ENCODE peak calls at places on chromosomes 6 and 20, in five cellular contexts. Q, R, J, V and M are unnamed samples.

GRCh38 chr6:43436577-43437282 is 9.4 kb downstream of the ABCC10 start:
- DNase-seq in Q (peak; percentile 70), R (peak; percentile 84), J (no peak), V (no peak), M (peak; percentile 83)

GRCh38 chr20:9179193-9179802 is 110.4 kb downstream of the PLCB4 start:
- DNase-seq in Q (peak; percentile 68), R (no peak), J (no peak), V (no peak), M (peak; percentile 19)

GRCh38 chr20:17969884-17970409 is 1.1 kb downstream of the MGME1 start:
- DNase-seq in Q (peak; percentile 65), R (no peak), J (no peak), V (peak; percentile 60), M (no peak)

GRCh38 chr6:16922282-16922681 is 161.0 kb upstream of the ATXN1 start:
- DNase-seq in Q (no peak), R (no peak), J (no peak), V (no peak), M (no peak)

GRCh38 chr6:149974825-149975224 is 11.1 kb downstream of the ULBP1 start:
- DNase-seq in Q (no peak), R (no peak), J (no peak), V (no peak), M (no peak)

GRCh38 chr6:111743859-111744692 is 129.2 kb downstream of the FYN start:
- DNase-seq in Q (peak; percentile 80), R (no peak), J (no peak), V (no peak), M (no peak)

GRCh38 chr20:20472690-20473274 is 104.9 kb downstream of the INSM1 start:
- DNase-seq in Q (no peak), R (no peak), J (no peak), V (no peak), M (no peak)

GRCh38 chr20:10848810-10849370 is 175.1 kb upstream of the JAG1 start:
- DNase-seq in Q (peak; percentile 98), R (no peak), J (peak; percentile 11), V (peak; percentile 64), M (peak; percentile 91)

GRCh38 chr6:33445020-33445676 is 9.2 kb upstream of the ZBTB9 start:
- DNase-seq in Q (no peak), R (no peak), J (no peak), V (no peak), M (no peak)

GRCh38 chr6:149273318-149273717 is 44.2 kb upstream of the TAB2 start:
- DNase-seq in Q (no peak), R (no peak), J (no peak), V (no peak), M (no peak)

GRCh38 chr20:22866757-22867425 is 168.2 kb upstream of the SSTR4 start:
- DNase-seq in Q (no peak), R (no peak), J (no peak), V (no peak), M (no peak)

GRCh38 chr6:55250400-55250799 is 76.1 kb downstream of the HCRTR2 start:
- DNase-seq in Q (no peak), R (no peak), J (no peak), V (no peak), M (no peak)

GRCh38 chr6:71375676-71376075 is 87.1 kb downstream of the OGFRL1 start:
- DNase-seq in Q (peak; percentile 61), R (no peak), J (no peak), V (no peak), M (peak; percentile 31)

GRCh38 chr20:44097521-44098255 is 89.3 kb downstream of the JPH2 start:
- DNase-seq in Q (peak; percentile 48), R (no peak), J (no peak), V (no peak), M (peak; percentile 46)

GRCh38 chr6:43770417-43771209 is 602 bp downstream of the VEGFA start:
- DNase-seq in Q (peak; percentile 61), R (peak; percentile 73), J (no peak), V (peak; percentile 67), M (no peak)

GRCh38 chr6:102907181-102907580 is 1513.7 kb downstream of the GRIK2 start:
- DNase-seq in Q (no peak), R (no peak), J (no peak), V (no peak), M (no peak)

GRCh38 chr6:137163732-137164318 is 9.6 kb downstream of the IL22RA2 start:
- DNase-seq in Q (no peak), R (no peak), J (no peak), V (no peak), M (no peak)

GRCh38 chr6:106098383-106099234 is 12.5 kb downstream of the PRDM1 start:
- DNase-seq in Q (peak; percentile 80), R (no peak), J (peak; percentile 66), V (peak; percentile 90), M (peak; percentile 88)

GRCh38 chr20:4060054-4060795 is 44.9 kb upstream of the RNF24 start:
- DNase-seq in Q (no peak), R (no peak), J (peak; percentile 40), V (peak; percentile 87), M (no peak)

GRCh38 chr6:137702791-137703424 is 164.2 kb upstream of the TNFAIP3 start:
- DNase-seq in Q (no peak), R (no peak), J (no peak), V (no peak), M (no peak)

GRCh38 chr6:134199848-134200606 is 117.9 kb downstream of the SGK1 start:
- DNase-seq in Q (no peak), R (no peak), J (no peak), V (no peak), M (no peak)

GRCh38 chr6:144886682-144887081 is 601.5 kb downstream of the UTRN start:
- DNase-seq in Q (no peak), R (no peak), J (no peak), V (no peak), M (no peak)

GRCh38 chr6:36075656-36076055 is 48.0 kb downstream of the MAPK14 start:
- DNase-seq in Q (no peak), R (no peak), J (no peak), V (no peak), M (no peak)

GRCh38 chr6:67544851-67545452 is 1090.1 kb upstream of the ADGRB3 start:
- DNase-seq in Q (no peak), R (no peak), J (no peak), V (no peak), M (no peak)

GRCh38 chr20:31497838-31498540 is 16.3 kb upstream of the HM13 start:
- DNase-seq in Q (peak; percentile 42), R (no peak), J (no peak), V (no peak), M (no peak)

GRCh38 chr6:31588871-31589650 is 3.0 kb downstream of the LST1 start:
- DNase-seq in Q (no peak), R (no peak), J (no peak), V (no peak), M (no peak)

GRCh38 chr20:45823949-45824835 is 2.9 kb downstream of the TNNC2 start:
- DNase-seq in Q (peak; percentile 31), R (peak; percentile 73), J (no peak), V (peak; percentile 63), M (no peak)

GRCh38 chr20:35232575-35232974 is 6.1 kb downstream of the MMP24 start:
- DNase-seq in Q (peak; percentile 92), R (no peak), J (no peak), V (no peak), M (no peak)

GRCh38 chr20:50813101-50813643 is 18.3 kb downstream of the BCAS4 start:
- DNase-seq in Q (no peak), R (no peak), J (no peak), V (no peak), M (no peak)

GRCh38 chr6:22896716-22897115 is 327.4 kb downstream of the HDGFL1 start:
- DNase-seq in Q (no peak), R (no peak), J (no peak), V (no peak), M (no peak)

GRCh38 chr6:48757661-48758060 is 646.7 kb upstream of the PTCHD4 start:
- DNase-seq in Q (peak; percentile 59), R (no peak), J (no peak), V (no peak), M (peak; percentile 75)

GRCh38 chr6:83125425-83125824 is 58.0 kb downstream of the DOP1A start:
- DNase-seq in Q (no peak), R (no peak), J (no peak), V (no peak), M (no peak)

GRCh38 chr6:83127258-83127657 is 59.8 kb downstream of the DOP1A start:
- DNase-seq in Q (no peak), R (no peak), J (no peak), V (no peak), M (no peak)

GRCh38 chr6:83126807-83127206 is 59.3 kb downstream of the DOP1A start:
- DNase-seq in Q (no peak), R (no peak), J (no peak), V (no peak), M (no peak)

GRCh38 chr6:83126223-83126622 is 58.8 kb downstream of the DOP1A start:
- DNase-seq in Q (no peak), R (no peak), J (no peak), V (no peak), M (no peak)

GRCh38 chr6:83124553-83124952 is 57.1 kb downstream of the DOP1A start:
- DNase-seq in Q (no peak), R (no peak), J (no peak), V (no peak), M (no peak)
- H3K27ac ChIP-seq in Q (no peak overlapping the region), R (no peak overlapping the region), J (no peak overlapping the region), V (no peak overlapping the region), M (no peak overlapping the region)

DNA sequence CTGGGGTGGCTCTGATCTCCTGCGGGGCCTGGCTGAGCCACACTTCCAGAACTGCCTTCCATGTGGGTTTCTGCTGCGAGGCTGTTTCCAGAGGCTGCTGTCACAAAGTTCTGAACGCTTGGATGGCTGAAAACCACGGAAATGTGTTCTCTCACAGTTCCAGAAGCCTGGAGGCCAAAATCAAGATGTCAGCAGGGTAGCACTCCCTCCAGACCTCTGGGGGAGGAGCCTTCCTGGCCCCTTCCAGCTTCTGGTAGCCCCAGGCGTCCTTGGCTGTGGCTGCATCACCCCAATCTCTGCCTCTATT is 23.7 kb upstream of the BMP7 start:
- DNase-seq in Q (no peak), R (no peak), J (no peak), V (no peak), M (no peak)
- H3K4me1 ChIP-seq in Q (no peaks in the 10 kb centered on the region), R (peaks cover 6% of the 10 kb centered on the region), J (no peaks in the 10 kb centered on the region), V (no peaks in the 10 kb centered on the region), M (no peaks in the 10 kb centered on the region)

DNA sequence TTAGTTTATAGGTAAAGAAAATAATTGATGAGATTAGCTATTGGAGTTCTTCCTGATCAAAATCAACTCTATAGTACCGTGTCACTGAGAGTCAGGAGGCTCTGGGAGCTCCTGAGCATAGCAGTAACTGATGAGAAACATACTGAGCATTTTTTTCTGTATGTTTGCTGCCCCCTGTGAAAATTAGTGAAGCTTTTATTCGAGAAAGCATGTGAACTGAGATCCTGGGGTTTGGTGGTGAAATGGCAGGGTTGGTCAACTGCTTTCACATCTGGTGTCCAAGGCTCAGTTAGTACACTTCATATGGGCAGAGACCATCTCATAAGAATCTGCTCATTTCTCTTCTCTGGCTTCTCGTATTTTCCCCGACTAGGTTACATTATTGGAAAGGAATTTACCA is 4.1 kb upstream of the ABT1 start:
- DNase-seq in Q (no peak), R (no peak), J (no peak), V (no peak), M (no peak)
- TF ChIP-seq CTCF in Q (no peak), R (no peak), J (no peak), V (no peak), M (no peak)

DNA sequence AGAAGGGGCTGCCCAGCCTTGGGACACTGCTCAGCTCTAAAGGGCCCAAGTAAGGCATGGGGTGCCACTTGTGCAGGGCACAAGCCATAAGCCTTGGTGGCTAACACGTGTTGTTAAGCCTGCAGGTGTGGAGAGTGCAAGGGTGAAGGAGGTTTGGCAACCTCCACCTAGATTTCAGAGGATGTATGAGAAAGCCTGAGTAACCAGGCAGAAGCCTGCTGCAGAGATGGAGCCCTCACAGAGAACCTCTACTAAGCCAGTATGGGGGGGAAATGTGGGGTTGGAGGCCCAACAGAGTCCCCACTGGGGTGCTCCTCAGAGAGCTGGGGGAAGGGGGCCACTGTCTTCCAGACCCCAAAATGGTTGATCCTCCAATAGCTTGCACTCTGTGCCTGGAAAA is 32.6 kb downstream of the SERINC1 start:
- DNase-seq in Q (no peak), R (no peak), J (no peak), V (no peak), M (no peak)
- H3K27ac ChIP-seq in Q (no peak overlapping the region), R (no peak overlapping the region), J (no peak overlapping the region), V (no peak overlapping the region), M (no peak overlapping the region)